ENCODE peak calls at places on chromosomes 5 and 9, in five cellular contexts. H, T, F, S and G are unnamed samples. For H3K27me3 and H3K4me1, the result is how much of the 10 kb centered on the place peaks cover.

GRCh38 chr5:36661446-36662220 is 55.2 kb downstream of the SLC1A3 start:
- DNase-seq in T (no peak), H (no peak), S (no peak), F (no peak), G (no peak)

GRCh38 chr9:136572596-136573313 is 26.9 kb upstream of the NOTCH1 start:
- DNase-seq in T (peak), H (no peak), F (no peak), S (no peak), G (no peak)

GRCh38 chr5:56164371-56164770 is 68.8 kb downstream of the ANKRD55 start:
- DNase-seq in T (no peak), S (peak), H (no peak), F (peak), G (no peak)

GRCh38 chr9:137296214-137297059 is 5.6 kb downstream of the NRARP start:
- DNase-seq in H (no peak), F (peak), T (peak), S (no peak), G (no peak)

GRCh38 chr9:79900754-79901153 is 329.0 kb downstream of the TLE4 start:
- DNase-seq in S (no peak), T (no peak), F (no peak), H (no peak), G (no peak)

GRCh38 chr9:136225748-136226679 is 19.6 kb downstream of the QSOX2 start:
- DNase-seq in H (peak), F (peak), S (peak), T (peak), G (peak)

GRCh38 chr9:93731963-93732362 is 155.6 kb downstream of the PHF2 start:
- DNase-seq in F (no peak), H (no peak), S (no peak), T (no peak), G (no peak)

GRCh38 chr5:133664422-133664821 is 52.1 kb upstream of the FSTL4 start:
- DNase-seq in T (no peak), H (no peak), S (no peak), F (no peak), G (no peak)

GRCh38 chr9:72025956-72026355 is 34.5 kb downstream of the C9orf57 start:
- DNase-seq in S (no peak), H (no peak), T (no peak), F (peak), G (no peak)

GRCh38 chr5:78157001-78157400 is 137.5 kb downstream of the AP3B1 start:
- DNase-seq in S (no peak), F (peak), H (no peak), T (no peak), G (no peak)

GRCh38 chr5:178116406-178116885 is 3.1 kb downstream of the N4BP3 start:
- DNase-seq in F (no peak), T (no peak), H (no peak), S (no peak), G (peak)

GRCh38 chr5:42988568-42988967 is 51.6 kb downstream of the ANXA2R start:
- DNase-seq in S (no peak), T (no peak), H (no peak), F (no peak), G (no peak)

GRCh38 chr5:42990892-42991291 is 49.2 kb downstream of the ANXA2R start:
- DNase-seq in T (no peak), H (no peak), S (no peak), F (no peak), G (no peak)

GRCh38 chr5:42991477-42992034 is 48.6 kb downstream of the ANXA2R start:
- DNase-seq in S (peak), T (peak), F (peak), H (no peak), G (no peak)

GRCh38 chr5:42992035-42992570 is 48.0 kb downstream of the ANXA2R start:
- DNase-seq in T (peak), F (peak), S (peak), H (no peak), G (peak)

GRCh38 chr5:42989198-42989597 is 50.9 kb downstream of the ANXA2R start:
- DNase-seq in S (no peak), H (no peak), T (no peak), F (no peak), G (no peak)
- H3K27me3 ChIP-seq in S (under half), H (under half), T (half or more), F (under half), G (under half)

DNA sequence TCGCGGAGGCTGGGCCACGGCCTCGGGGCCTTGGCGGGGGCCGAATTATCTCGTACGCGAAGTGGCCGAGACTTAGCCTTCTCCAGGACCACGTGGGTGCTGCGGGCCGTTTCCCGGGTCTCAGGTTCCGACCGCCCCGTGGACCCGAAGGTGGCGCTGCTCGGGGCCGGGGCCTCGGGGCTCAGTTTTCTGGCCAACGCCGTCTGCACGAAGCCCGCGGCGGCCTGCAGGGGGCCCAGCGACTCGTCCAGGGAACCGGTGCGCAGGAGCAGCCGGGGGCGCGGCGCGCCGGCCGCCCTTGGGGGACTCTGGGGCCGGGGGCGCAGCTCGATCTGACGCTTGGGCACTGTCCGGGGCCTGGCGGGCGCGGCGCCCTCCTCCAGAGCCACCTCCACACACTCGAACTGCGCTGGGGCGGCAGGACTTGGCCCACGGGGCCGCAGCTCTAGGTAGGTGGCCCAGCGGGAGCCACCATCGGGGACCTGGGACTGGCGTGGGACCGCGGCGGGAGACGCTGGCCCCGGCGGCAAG is 716 bp downstream of the PROB1 start:
- DNase-seq in S (no peak), H (no peak), T (peak), F (peak), G (no peak)
- H3K4me1 ChIP-seq in S (under half), H (under half), T (half or more), F (under half), G (under half)

GRCh38 chr5:174409971-174410370 is 314.4 kb upstream of the MSX2 start:
- DNase-seq in F (no peak), T (no peak), H (no peak), S (no peak), G (no peak)

GRCh38 chr5:174409070-174409469 is 315.3 kb upstream of the MSX2 start:
- DNase-seq in H (no peak), F (no peak), S (no peak), T (no peak), G (no peak)

GRCh38 chr5:174411513-174411819 is 312.9 kb upstream of the MSX2 start:
- DNase-seq in H (no peak), T (no peak), S (no peak), F (no peak), G (no peak)

GRCh38 chr5:174412374-174412773 is 312.0 kb upstream of the MSX2 start:
- DNase-seq in T (no peak), S (no peak), F (no peak), H (no peak), G (no peak)

GRCh38 chr5:174410716-174411512 is 313.5 kb upstream of the MSX2 start:
- DNase-seq in T (no peak), S (no peak), H (no peak), F (no peak), G (no peak)
- H3K27me3 ChIP-seq in T (under half), S (under half), H (under half), F (under half), G (under half)

DNA sequence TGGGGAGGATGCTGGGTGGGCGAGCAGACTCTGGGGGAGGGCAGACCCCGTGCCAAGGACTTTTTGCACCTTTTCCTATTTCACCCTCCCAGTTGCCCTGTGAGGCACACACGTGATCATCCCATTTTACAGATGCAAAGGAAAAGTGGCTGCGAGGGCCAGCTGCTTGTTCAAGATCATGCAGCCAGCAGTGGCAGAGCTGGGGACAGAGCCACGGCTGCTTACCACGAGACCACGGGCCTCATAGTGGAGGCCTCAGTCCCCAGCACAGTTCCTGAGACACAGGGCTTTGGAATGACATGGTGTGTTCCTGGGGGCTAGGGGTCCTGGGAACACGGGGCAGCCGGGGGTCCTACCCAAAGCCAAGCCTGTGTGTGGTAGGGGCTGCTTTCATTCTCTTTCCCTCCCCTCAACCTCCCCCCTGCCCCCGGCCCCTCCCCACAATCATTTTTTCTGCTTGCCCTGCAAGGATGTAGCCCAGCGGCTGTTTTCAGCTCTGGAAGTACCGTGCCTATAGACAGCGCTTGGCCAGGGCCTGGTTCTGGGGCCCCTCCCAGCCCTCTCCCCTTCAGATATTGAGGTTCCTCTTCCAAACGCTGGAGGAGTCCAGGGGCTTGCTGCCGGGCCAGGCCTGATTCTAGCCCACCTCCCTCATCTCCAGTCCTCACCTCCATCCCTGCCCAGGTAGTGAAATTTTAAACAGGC is 58.5 kb upstream of the IER5L start:
- DNase-seq in F (no peak), S (no peak), H (no peak), T (no peak), G (no peak)
- H3K4me1 ChIP-seq in F (under half), S (under half), H (under half), T (under half), G (under half)

GRCh38 chr5:135030123-135030517 is 3.9 kb downstream of the PITX1 start:
- DNase-seq in F (no peak), H (no peak), S (no peak), T (no peak), G (no peak)
- H3K27me3 ChIP-seq in F (under half), H (half or more), S (half or more), T (half or more), G (half or more)

GRCh38 chr5:67031689-67032088 is 164.9 kb downstream of the CD180 start:
- DNase-seq in F (no peak), S (no peak), T (no peak), H (no peak), G (no peak)
- H3K4me1 ChIP-seq in F (under half), S (under half), T (under half), H (under half), G (under half)

GRCh38 chr5:1769017-1769640 is 30.5 kb downstream of the MRPL36 start:
- DNase-seq in F (no peak), H (no peak), T (no peak), S (no peak), G (no peak)
- H3K27me3 ChIP-seq in F (under half), H (under half), T (under half), S (under half), G (under half)

DNA sequence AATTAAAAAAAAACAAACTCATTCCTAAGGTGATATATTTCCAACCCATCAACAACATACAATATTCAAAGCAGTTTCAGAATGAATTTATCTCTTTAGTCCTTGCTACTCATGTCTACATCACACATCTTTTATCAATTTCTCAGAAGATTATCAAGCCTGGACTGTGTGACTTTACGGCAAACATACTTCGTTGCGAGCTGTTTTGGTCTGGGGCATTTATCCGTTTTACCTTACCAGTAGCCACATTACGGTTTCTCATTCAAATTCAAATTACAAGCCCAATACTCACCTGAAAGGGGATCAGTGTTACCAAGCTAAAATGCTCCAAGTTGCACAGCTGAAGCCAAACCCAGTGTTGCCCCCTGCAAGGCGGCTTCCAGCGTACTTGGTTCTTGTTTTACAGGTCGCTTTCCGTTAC is 1.9 kb downstream of the HNRNPH1 start:
- DNase-seq in H (no peak), T (no peak), S (no peak), F (no peak), G (no peak)
- H3K4me1 ChIP-seq in H (under half), T (half or more), S (under half), F (under half), G (under half)